ENCODE peak calls at places on chromosome 3, in six cellular contexts. One of them, this sample, is unnamed.
A peak's percentile ranks its signal among the peaks of the same experiment; 100 is the strongest.

GRCh38 chr3:141853146-141853690 is 23.2 kb upstream of the ATP1B3 start:
- DNase-seq in cardiac fibroblast: peak; percentile 19
- DNase-seq in HTR-8/SVneo: no peak
- DNase-seq in left ventricle myocardium inferior: no peak
- DNase-seq in T-helper 1 cell: no peak
- DNase-seq in NCI-H1105: no peak
- DNase-seq in this sample: no peak

GRCh38 chr3:30273304-30274072 is 332.9 kb upstream of the TGFBR2 start:
- DNase-seq in cardiac fibroblast: peak; percentile 38
- DNase-seq in HTR-8/SVneo: no peak
- DNase-seq in left ventricle myocardium inferior: no peak
- DNase-seq in T-helper 1 cell: no peak
- DNase-seq in NCI-H1105: no peak
- DNase-seq in this sample: no peak

GRCh38 chr3:29004885-29005599 is 275.8 kb upstream of the RBMS3 start:
- DNase-seq in cardiac fibroblast: no peak
- DNase-seq in HTR-8/SVneo: no peak
- DNase-seq in left ventricle myocardium inferior: no peak
- DNase-seq in T-helper 1 cell: no peak
- DNase-seq in NCI-H1105: no peak
- DNase-seq in this sample: no peak

GRCh38 chr3:70570584-70570983 is 258.1 kb upstream of the MDFIC2 start:
- DNase-seq in cardiac fibroblast: no peak
- DNase-seq in HTR-8/SVneo: no peak
- DNase-seq in left ventricle myocardium inferior: no peak
- DNase-seq in T-helper 1 cell: no peak
- DNase-seq in NCI-H1105: no peak
- DNase-seq in this sample: no peak

GRCh38 chr3:133761605-133762484 is 15.7 kb downstream of the TF start:
- DNase-seq in cardiac fibroblast: no peak
- DNase-seq in HTR-8/SVneo: no peak
- DNase-seq in left ventricle myocardium inferior: no peak
- DNase-seq in T-helper 1 cell: no peak
- DNase-seq in NCI-H1105: no peak
- DNase-seq in this sample: no peak

GRCh38 chr3:151156618-151157216 is 46.3 kb downstream of the GPR171 start:
- DNase-seq in cardiac fibroblast: peak; percentile 79
- DNase-seq in HTR-8/SVneo: peak; percentile 59
- DNase-seq in left ventricle myocardium inferior: no peak
- DNase-seq in T-helper 1 cell: peak; percentile 26
- DNase-seq in NCI-H1105: peak; percentile 70
- DNase-seq in this sample: no peak

GRCh38 chr3:78644847-78645246 is 1123.0 kb downstream of the ROBO1 start:
- DNase-seq in cardiac fibroblast: no peak
- DNase-seq in HTR-8/SVneo: no peak
- DNase-seq in left ventricle myocardium inferior: no peak
- DNase-seq in T-helper 1 cell: no peak
- DNase-seq in NCI-H1105: no peak
- DNase-seq in this sample: no peak

GRCh38 chr3:123733805-123734526 is 149.1 kb upstream of the HACD2 start:
- DNase-seq in cardiac fibroblast: peak; percentile 90
- DNase-seq in HTR-8/SVneo: peak; percentile 79
- DNase-seq in left ventricle myocardium inferior: no peak
- DNase-seq in T-helper 1 cell: no peak
- DNase-seq in NCI-H1105: no peak
- DNase-seq in this sample: no peak

GRCh38 chr3:197516517-197516889 is 39.3 kb downstream of the BDH1 start:
- DNase-seq in cardiac fibroblast: peak; percentile 97
- DNase-seq in HTR-8/SVneo: peak; percentile 78
- DNase-seq in left ventricle myocardium inferior: no peak
- DNase-seq in T-helper 1 cell: no peak
- DNase-seq in NCI-H1105: no peak
- DNase-seq in this sample: no peak

GRCh38 chr3:46715507-46716175 is 2.0 kb downstream of the PRSS50 start:
- DNase-seq in cardiac fibroblast: no peak
- DNase-seq in HTR-8/SVneo: no peak
- DNase-seq in left ventricle myocardium inferior: no peak
- DNase-seq in T-helper 1 cell: no peak
- DNase-seq in NCI-H1105: no peak
- DNase-seq in this sample: peak; percentile 72

GRCh38 chr3:46112984-46113383 is 85.7 kb upstream of the XCR1 start:
- DNase-seq in cardiac fibroblast: peak; percentile 22
- DNase-seq in HTR-8/SVneo: no peak
- DNase-seq in left ventricle myocardium inferior: no peak
- DNase-seq in T-helper 1 cell: no peak
- DNase-seq in NCI-H1105: no peak
- DNase-seq in this sample: no peak